ENCODE peak calls at places on chromosomes 7 and 10, in nine cellular contexts. E is hepatocyte, Y is Peyer's patch, S is esophagus muscularis mucosa, P is mammary epithelial cell, H is fibroblast of lung, V is heart right ventricle, C is neural progenitor cell, I is transverse colon. Z is an unnamed sample. For H3K9me3, the result is how much of the 10 kb centered on the place peaks cover.

GRCh38 chr10:103493362-103493871 is at the start of gene NEURL1:
- DNase-seq in E (peak), Y (no peak), S (no peak), P (no peak), H (no peak), V (no peak), C (peak), I (no peak), Z (no peak)

GRCh38 chr10:12511651-12512050 is 162.3 kb downstream of the CAMK1D start:
- DNase-seq in E (no peak), Y (no peak), S (no peak), P (no peak), H (no peak), V (no peak), C (no peak), I (no peak), Z (no peak)

GRCh38 chr7:4383584-4383983 is 298.5 kb upstream of the FOXK1 start:
- DNase-seq in E (no peak), Y (no peak), S (peak), P (no peak), H (no peak), V (no peak), C (no peak), I (no peak), Z (no peak)

GRCh38 chr7:115976651-115977050 is 53.9 kb downstream of the TFEC start:
- DNase-seq in E (no peak), Y (no peak), S (no peak), P (no peak), H (no peak), V (no peak), C (no peak), I (no peak), Z (no peak)

GRCh38 chr10:86244995-86245394 is 121.6 kb downstream of the GRID1 start:
- DNase-seq in E (no peak), Y (no peak), S (no peak), P (no peak), H (no peak), V (no peak), C (no peak), I (no peak), Z (no peak)

GRCh38 chr10:62454696-62455451 is 80.7 kb downstream of the ZNF365 start:
- DNase-seq in E (peak), Y (no peak), S (no peak), P (peak), H (peak), V (peak), C (no peak), I (no peak), Z (no peak)

GRCh38 chr7:80135306-80136104 is 874 bp downstream of the GNAI1 start:
- DNase-seq in E (peak), Y (no peak), S (no peak), P (peak), H (peak), V (no peak), C (peak), I (peak), Z (no peak)

GRCh38 chr10:73591578-73591902 is 398 bp upstream of the USP54 start:
- DNase-seq in E (peak), Y (no peak), S (no peak), P (no peak), H (no peak), V (no peak), C (peak), I (no peak), Z (no peak)

GRCh38 chr10:30596037-30596436 is 33.5 kb downstream of the LYZL2 start:
- DNase-seq in E (no peak), Y (no peak), S (no peak), P (no peak), H (no peak), V (no peak), C (no peak), I (no peak), Z (no peak)

GRCh38 chr10:84329986-84330651 is 1.7 kb downstream of the CCSER2 start:
- DNase-seq in E (no peak), Y (no peak), S (no peak), P (no peak), H (no peak), V (no peak), C (no peak), I (no peak), Z (no peak)

GRCh38 chr10:10477859-10478258 is 539.8 kb upstream of the CELF2 start:
- DNase-seq in E (no peak), Y (no peak), S (no peak), P (no peak), H (no peak), V (no peak), C (no peak), I (no peak), Z (no peak)

GRCh38 chr7:10083766-10084165 is 889.9 kb upstream of the PHF14 start:
- DNase-seq in E (no peak), Y (no peak), S (no peak), P (no peak), H (no peak), V (no peak), C (no peak), I (no peak), Z (no peak)

GRCh38 chr10:132307823-132308587 is at the start of gene STK32C:
- DNase-seq in E (peak), Y (peak), S (peak), P (peak), H (peak), V (peak), C (peak), I (peak), Z (peak)

GRCh38 chr7:31437466-31437865 is 76.4 kb upstream of the ITPRID1 start:
- DNase-seq in E (no peak), Y (no peak), S (peak), P (no peak), H (no peak), V (no peak), C (no peak), I (no peak), Z (no peak)

GRCh38 chr10:102729090-102730026 is 14.4 kb upstream of the WBP1L start:
- DNase-seq in E (peak), Y (peak), S (no peak), P (peak), H (peak), V (peak), C (peak), I (peak), Z (peak)

GRCh38 chr7:157090485-157091165 is 48.1 kb upstream of the UBE3C start:
- DNase-seq in E (no peak), Y (no peak), S (no peak), P (no peak), H (no peak), V (no peak), C (no peak), I (no peak), Z (no peak)

GRCh38 chr7:4185736-4186512 is 496.2 kb upstream of the FOXK1 start:
- DNase-seq in E (no peak), Y (no peak), S (no peak), P (no peak), H (no peak), V (no peak), C (no peak), I (no peak), Z (no peak)

GRCh38 chr10:87961314-87961713 is 97.9 kb downstream of the PTEN start:
- DNase-seq in E (no peak), Y (no peak), S (no peak), P (no peak), H (peak), V (no peak), C (no peak), I (no peak), Z (no peak)

GRCh38 chr7:158066085-158066484 is 521.5 kb downstream of the PTPRN2 start:
- DNase-seq in E (no peak), Y (no peak), S (no peak), P (no peak), H (no peak), V (no peak), C (no peak), I (no peak), Z (no peak)

GRCh38 chr7:115475774-115476407 is 554.0 kb downstream of the MDFIC start:
- DNase-seq in E (peak), Y (peak), S (no peak), P (no peak), H (peak), V (no peak), C (peak), I (peak), Z (no peak)

GRCh38 chr10:98170249-98171117 is 36.0 kb downstream of the R3HCC1L start:
- DNase-seq in E (peak), Y (peak), S (no peak), P (peak), H (peak), V (no peak), C (peak), I (peak), Z (no peak)

GRCh38 chr7:44097064-44097932 is 6.8 kb upstream of the AEBP1 start:
- DNase-seq in E (no peak), Y (peak), S (no peak), P (no peak), H (no peak), V (no peak), C (no peak), I (peak), Z (no peak)

GRCh38 chr7:136911362-136911761 is 42.9 kb downstream of the CHRM2 start:
- DNase-seq in E (no peak), Y (no peak), S (no peak), P (peak), H (peak), V (no peak), C (no peak), I (no peak), Z (no peak)

GRCh38 chr10:52030051-52030867 is 283.8 kb upstream of the DKK1 start:
- DNase-seq in E (no peak), Y (no peak), S (no peak), P (no peak), H (no peak), V (no peak), C (no peak), I (no peak), Z (no peak)

GRCh38 chr7:100799037-100799896 is 28.1 kb downstream of the EPHB4 start:
- DNase-seq in E (peak), Y (peak), S (peak), P (peak), H (peak), V (peak), C (peak), I (peak), Z (peak)

GRCh38 chr7:157361537-157361936 is 24.7 kb downstream of the DNAJB6 start:
- DNase-seq in E (no peak), Y (peak), S (no peak), P (no peak), H (no peak), V (no peak), C (no peak), I (no peak), Z (no peak)

DNA sequence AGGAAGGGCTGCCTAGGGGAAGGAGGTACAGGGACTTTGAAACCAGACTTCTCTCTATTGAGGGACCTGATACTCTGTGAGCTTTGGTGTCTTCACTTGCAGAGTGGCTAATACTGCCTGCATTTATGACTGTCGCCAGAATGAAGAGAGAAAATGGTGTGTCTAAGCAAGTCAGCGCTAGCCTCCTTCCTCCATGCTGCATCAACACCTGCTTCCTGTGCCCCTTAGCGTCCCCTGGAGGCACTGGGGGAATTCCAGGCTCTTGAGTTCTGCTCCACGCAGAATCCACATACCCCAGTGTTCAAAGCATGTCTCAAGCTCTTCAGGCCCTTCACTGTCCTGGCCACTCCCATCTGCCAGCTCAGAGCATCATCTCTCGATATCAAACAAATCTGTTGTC is 140.5 kb downstream of the PKD1L1 start:
- DNase-seq in E (no peak), Y (no peak), S (no peak), P (no peak), H (no peak), V (no peak), C (peak), I (no peak), Z (no peak)
- TF ChIP-seq CTCF in E (no peak), Y (no peak), S (no peak), P (no peak), H (no peak), V (peak), C (peak), I (no peak), Z (no peak)

GRCh38 chr7:108002726-108003590 is at the start of gene LAMB1:
- DNase-seq in E (peak), Y (peak), S (no peak), P (peak), H (peak), V (peak), C (peak), I (peak), Z (no peak)
- H3K27ac ChIP-seq in E (peak), Y (peak), S (peak), P (peak), H (peak), V (peak), C (no peak), I (peak), Z (no peak)

DNA sequence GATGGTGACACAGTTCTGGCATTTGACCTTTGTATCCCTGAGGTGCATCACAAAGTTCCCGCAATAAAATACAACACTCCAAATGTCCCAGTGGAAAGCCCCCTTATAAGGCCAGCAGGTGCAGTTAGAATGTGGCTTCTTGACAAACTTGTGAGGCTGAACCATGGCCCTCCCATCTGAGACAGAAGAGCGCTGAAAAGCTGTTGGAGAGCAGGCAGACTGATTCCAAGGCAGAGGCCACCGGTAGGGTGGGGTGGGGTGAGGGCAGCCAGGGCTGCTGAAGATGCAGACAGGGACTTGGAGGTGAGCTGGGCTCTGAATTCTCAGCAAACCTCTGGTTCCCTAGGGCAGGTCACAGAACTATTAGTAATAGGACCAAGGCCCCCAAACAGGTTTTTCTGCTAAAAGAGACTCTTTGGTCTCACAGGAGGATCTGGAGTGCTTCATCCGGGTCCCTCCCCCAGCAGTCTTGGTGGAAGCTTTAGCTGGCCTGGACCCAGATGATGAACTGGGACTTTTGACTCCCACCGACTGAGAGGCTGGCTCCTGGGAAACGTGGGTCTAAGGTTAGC is 15.6 kb upstream of the CHST3 start:
- DNase-seq in E (no peak), Y (no peak), S (no peak), P (no peak), H (no peak), V (no peak), C (no peak), I (no peak), Z (no peak)
- H3K9me3 ChIP-seq in E (under half), Y (under half), S (under half), P (under half), H (under half), V (under half), C (under half), I (under half), Z (under half)

DNA sequence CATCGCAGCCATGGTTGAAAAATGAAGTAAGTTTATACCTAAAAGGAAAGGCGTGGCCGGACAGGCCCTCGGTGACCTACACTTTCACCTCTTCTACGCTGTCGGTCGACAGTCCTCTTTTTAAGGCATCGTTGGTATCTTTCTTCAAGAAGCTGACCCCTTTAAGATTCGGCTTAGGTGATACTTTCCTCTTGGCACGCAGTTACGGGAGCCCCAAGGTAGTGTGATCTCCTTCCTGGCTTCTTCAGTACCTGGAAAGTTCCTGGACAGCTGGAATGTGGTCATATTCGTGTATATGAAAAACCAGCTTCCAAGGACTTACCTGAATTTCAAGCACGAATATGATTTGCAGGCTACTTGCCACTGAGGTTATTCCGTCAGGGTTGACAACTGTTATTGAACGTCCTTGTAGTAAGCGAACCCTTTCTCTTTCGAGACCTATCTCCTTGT is 885 bp upstream of the SYPL1 start:
- DNase-seq in E (no peak), Y (no peak), S (no peak), P (no peak), H (no peak), V (no peak), C (no peak), I (no peak), Z (no peak)
- TF ChIP-seq CTCF in E (no peak), Y (no peak), S (no peak), P (no peak), H (no peak), V (no peak), C (no peak), I (no peak), Z (no peak)

DNA sequence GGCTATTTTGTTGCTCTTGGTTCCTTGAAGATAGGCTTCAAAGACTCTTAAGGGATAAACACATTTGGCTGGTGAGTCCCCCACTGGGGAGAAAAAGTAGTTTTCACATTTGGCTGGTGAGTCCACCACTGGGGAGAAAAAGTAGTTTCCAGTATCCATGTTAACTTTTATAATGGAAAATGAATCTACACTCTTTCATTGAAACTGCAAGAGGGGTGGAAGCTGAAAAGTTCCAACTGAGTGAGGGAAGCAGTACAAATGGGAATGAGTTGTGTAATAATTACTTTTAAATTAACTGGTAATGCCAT is 153.9 kb downstream of the MLLT10 start:
- DNase-seq in E (no peak), Y (no peak), S (no peak), P (no peak), H (no peak), V (no peak), C (no peak), I (no peak), Z (no peak)
- H3K27ac ChIP-seq in E (no peak), Y (no peak), S (no peak), P (no peak), H (no peak), V (no peak), C (no peak), I (no peak), Z (no peak)

DNA sequence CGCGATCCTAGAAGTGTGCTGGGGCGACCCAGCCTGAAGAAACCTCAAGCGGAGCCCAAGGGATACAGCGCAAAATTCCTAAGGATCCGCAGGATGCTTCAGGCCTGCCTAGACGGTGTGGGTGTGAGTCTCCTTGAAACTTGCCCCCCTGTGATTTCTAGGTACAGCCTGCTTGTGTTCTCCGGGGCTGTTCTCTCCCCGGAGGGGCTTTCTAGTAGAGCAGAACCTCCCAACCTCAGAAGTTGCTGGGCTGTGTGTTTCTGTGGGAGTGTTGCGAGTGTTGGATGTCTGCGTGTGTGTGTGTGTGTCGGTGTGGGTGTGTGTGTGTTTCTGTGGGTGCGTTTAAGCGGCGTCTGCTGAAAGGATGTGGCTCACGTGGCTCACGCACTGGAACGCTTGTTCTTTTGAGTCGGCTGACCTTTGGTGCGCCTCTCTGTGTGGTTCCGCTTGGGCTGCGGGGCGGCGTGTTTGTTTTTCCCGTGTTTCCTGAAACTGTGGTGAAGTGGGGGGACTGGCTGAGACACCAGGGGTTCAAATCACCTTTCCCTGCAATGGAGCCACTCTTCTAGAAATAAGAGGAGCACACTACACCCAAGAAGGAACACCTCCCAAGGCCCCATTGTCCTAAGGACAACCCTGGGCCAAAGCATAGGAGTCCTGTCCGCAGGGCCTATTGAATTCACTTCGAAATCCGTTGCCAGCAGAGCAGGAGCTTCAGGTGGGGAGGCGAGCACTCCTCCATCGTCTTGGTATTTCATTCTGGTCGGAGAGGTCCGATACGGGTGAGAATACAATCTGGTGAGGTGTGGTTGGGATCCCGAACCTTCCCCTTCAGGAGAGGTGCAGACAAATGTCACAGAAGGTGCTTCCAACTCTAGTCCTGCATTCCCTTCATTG is 25.1 kb upstream of the ZNF273 start:
- DNase-seq in E (no peak), Y (peak), S (peak), P (no peak), H (no peak), V (no peak), C (no peak), I (no peak), Z (no peak)
- H3K9me3 ChIP-seq in E (under half), Y (under half), S (under half), P (under half), H (under half), V (under half), C (under half), I (under half), Z (under half)

GRCh38 chr10:22852712-22853353 is 75.0 kb upstream of the ARMC3 start:
- DNase-seq in E (no peak), Y (no peak), S (no peak), P (no peak), H (no peak), V (no peak), C (no peak), I (no peak), Z (no peak)

GRCh38 chr10:22856444-22857074 is 71.3 kb upstream of the ARMC3 start:
- DNase-seq in E (no peak), Y (no peak), S (no peak), P (no peak), H (no peak), V (no peak), C (no peak), I (no peak), Z (no peak)

GRCh38 chr10:22851865-22852239 is 76.0 kb upstream of the ARMC3 start:
- DNase-seq in E (peak), Y (no peak), S (no peak), P (peak), H (peak), V (no peak), C (no peak), I (no peak), Z (no peak)

GRCh38 chr10:22853906-22854447 is 73.9 kb upstream of the ARMC3 start:
- DNase-seq in E (no peak), Y (no peak), S (no peak), P (peak), H (peak), V (no peak), C (no peak), I (no peak), Z (no peak)

GRCh38 chr10:22854935-22855421 is 72.9 kb upstream of the ARMC3 start:
- DNase-seq in E (peak), Y (no peak), S (no peak), P (no peak), H (peak), V (no peak), C (no peak), I (no peak), Z (no peak)
- TF ChIP-seq CTCF in E (peak), Y (no peak), S (no peak), P (no peak), H (peak), V (peak), C (no peak), I (no peak), Z (no peak)